ENCODE peak calls at places on chromosomes 11 and 22, in eight cellular contexts. One of them, this sample, is unnamed.

GRCh38 chr22:46661221-46661851 is 41.1 kb downstream of the GRAMD4 start:
- DNase-seq in body of pancreas: no peak
- DNase-seq in CD4-positive, alpha-beta T cell: no peak
- DNase-seq in fibroblast of lung: peak
- DNase-seq in dorsolateral prefrontal cortex: no peak
- DNase-seq in CD8-positive, alpha-beta memory T cell: peak
- DNase-seq in CD8-positive, alpha-beta T cell: peak
- DNase-seq in colonic mucosa: peak
- DNase-seq in this sample: peak

GRCh38 chr11:35323076-35323868 is 96.1 kb downstream of the SLC1A2 start:
- DNase-seq in body of pancreas: no peak
- DNase-seq in CD4-positive, alpha-beta T cell: no peak
- DNase-seq in fibroblast of lung: peak
- DNase-seq in dorsolateral prefrontal cortex: no peak
- DNase-seq in CD8-positive, alpha-beta memory T cell: no peak
- DNase-seq in CD8-positive, alpha-beta T cell: no peak
- DNase-seq in colonic mucosa: no peak
- DNase-seq in this sample: no peak

GRCh38 chr11:64457416-64458010 is 98.6 kb downstream of the RPS6KA4 start:
- DNase-seq in body of pancreas: no peak
- DNase-seq in CD4-positive, alpha-beta T cell: no peak
- DNase-seq in fibroblast of lung: no peak
- DNase-seq in dorsolateral prefrontal cortex: no peak
- DNase-seq in CD8-positive, alpha-beta memory T cell: no peak
- DNase-seq in CD8-positive, alpha-beta T cell: no peak
- DNase-seq in colonic mucosa: no peak
- DNase-seq in this sample: no peak

GRCh38 chr22:23743303-23743705 is 7.6 kb downstream of the ZNF70 start:
- DNase-seq in body of pancreas: no peak
- DNase-seq in CD4-positive, alpha-beta T cell: no peak
- DNase-seq in fibroblast of lung: no peak
- DNase-seq in dorsolateral prefrontal cortex: no peak
- DNase-seq in CD8-positive, alpha-beta memory T cell: no peak
- DNase-seq in CD8-positive, alpha-beta T cell: no peak
- DNase-seq in colonic mucosa: no peak
- DNase-seq in this sample: no peak

GRCh38 chr22:39592104-39593060 is 21.8 kb downstream of the CACNA1I start:
- DNase-seq in body of pancreas: peak
- DNase-seq in CD4-positive, alpha-beta T cell: no peak
- DNase-seq in fibroblast of lung: peak
- DNase-seq in dorsolateral prefrontal cortex: no peak
- DNase-seq in CD8-positive, alpha-beta memory T cell: no peak
- DNase-seq in CD8-positive, alpha-beta T cell: no peak
- DNase-seq in colonic mucosa: no peak
- DNase-seq in this sample: no peak

GRCh38 chr11:9130297-9130696 is 38.9 kb upstream of the SCUBE2 start:
- DNase-seq in body of pancreas: no peak
- DNase-seq in CD4-positive, alpha-beta T cell: no peak
- DNase-seq in fibroblast of lung: no peak
- DNase-seq in dorsolateral prefrontal cortex: no peak
- DNase-seq in CD8-positive, alpha-beta memory T cell: no peak
- DNase-seq in CD8-positive, alpha-beta T cell: no peak
- DNase-seq in colonic mucosa: no peak
- DNase-seq in this sample: no peak

GRCh38 chr11:47414685-47415070 is 6.3 kb downstream of the SLC39A13 start:
- DNase-seq in body of pancreas: no peak
- DNase-seq in CD4-positive, alpha-beta T cell: no peak
- DNase-seq in fibroblast of lung: no peak
- DNase-seq in dorsolateral prefrontal cortex: no peak
- DNase-seq in CD8-positive, alpha-beta memory T cell: no peak
- DNase-seq in CD8-positive, alpha-beta T cell: no peak
- DNase-seq in colonic mucosa: no peak
- DNase-seq in this sample: no peak

GRCh38 chr11:114348200-114349191 is 51.8 kb downstream of the C11orf71 start:
- DNase-seq in body of pancreas: peak
- DNase-seq in CD4-positive, alpha-beta T cell: no peak
- DNase-seq in fibroblast of lung: peak
- DNase-seq in dorsolateral prefrontal cortex: no peak
- DNase-seq in CD8-positive, alpha-beta memory T cell: no peak
- DNase-seq in CD8-positive, alpha-beta T cell: no peak
- DNase-seq in colonic mucosa: peak
- DNase-seq in this sample: no peak

GRCh38 chr11:121930004-121930965 is 185.7 kb downstream of the BLID start:
- DNase-seq in body of pancreas: peak
- DNase-seq in CD4-positive, alpha-beta T cell: no peak
- DNase-seq in fibroblast of lung: peak
- DNase-seq in dorsolateral prefrontal cortex: no peak
- DNase-seq in CD8-positive, alpha-beta memory T cell: no peak
- DNase-seq in CD8-positive, alpha-beta T cell: no peak
- DNase-seq in colonic mucosa: no peak
- DNase-seq in this sample: no peak

GRCh38 chr11:120219935-120220746 is 9.3 kb downstream of the OAF start:
- DNase-seq in body of pancreas: no peak
- DNase-seq in CD4-positive, alpha-beta T cell: no peak
- DNase-seq in fibroblast of lung: no peak
- DNase-seq in dorsolateral prefrontal cortex: no peak
- DNase-seq in CD8-positive, alpha-beta memory T cell: no peak
- DNase-seq in CD8-positive, alpha-beta T cell: no peak
- DNase-seq in colonic mucosa: no peak
- DNase-seq in this sample: no peak

GRCh38 chr11:109229682-109230081 is 192.3 kb upstream of the C11orf87 start:
- DNase-seq in body of pancreas: no peak
- DNase-seq in CD4-positive, alpha-beta T cell: no peak
- DNase-seq in fibroblast of lung: peak
- DNase-seq in dorsolateral prefrontal cortex: no peak
- DNase-seq in CD8-positive, alpha-beta memory T cell: no peak
- DNase-seq in CD8-positive, alpha-beta T cell: no peak
- DNase-seq in colonic mucosa: no peak
- DNase-seq in this sample: no peak

GRCh38 chr11:92357344-92357743 is 132.7 kb downstream of the FAT3 start:
- DNase-seq in body of pancreas: no peak
- DNase-seq in CD4-positive, alpha-beta T cell: no peak
- DNase-seq in fibroblast of lung: peak
- DNase-seq in dorsolateral prefrontal cortex: no peak
- DNase-seq in CD8-positive, alpha-beta memory T cell: no peak
- DNase-seq in CD8-positive, alpha-beta T cell: no peak
- DNase-seq in colonic mucosa: no peak
- DNase-seq in this sample: no peak

DNA sequence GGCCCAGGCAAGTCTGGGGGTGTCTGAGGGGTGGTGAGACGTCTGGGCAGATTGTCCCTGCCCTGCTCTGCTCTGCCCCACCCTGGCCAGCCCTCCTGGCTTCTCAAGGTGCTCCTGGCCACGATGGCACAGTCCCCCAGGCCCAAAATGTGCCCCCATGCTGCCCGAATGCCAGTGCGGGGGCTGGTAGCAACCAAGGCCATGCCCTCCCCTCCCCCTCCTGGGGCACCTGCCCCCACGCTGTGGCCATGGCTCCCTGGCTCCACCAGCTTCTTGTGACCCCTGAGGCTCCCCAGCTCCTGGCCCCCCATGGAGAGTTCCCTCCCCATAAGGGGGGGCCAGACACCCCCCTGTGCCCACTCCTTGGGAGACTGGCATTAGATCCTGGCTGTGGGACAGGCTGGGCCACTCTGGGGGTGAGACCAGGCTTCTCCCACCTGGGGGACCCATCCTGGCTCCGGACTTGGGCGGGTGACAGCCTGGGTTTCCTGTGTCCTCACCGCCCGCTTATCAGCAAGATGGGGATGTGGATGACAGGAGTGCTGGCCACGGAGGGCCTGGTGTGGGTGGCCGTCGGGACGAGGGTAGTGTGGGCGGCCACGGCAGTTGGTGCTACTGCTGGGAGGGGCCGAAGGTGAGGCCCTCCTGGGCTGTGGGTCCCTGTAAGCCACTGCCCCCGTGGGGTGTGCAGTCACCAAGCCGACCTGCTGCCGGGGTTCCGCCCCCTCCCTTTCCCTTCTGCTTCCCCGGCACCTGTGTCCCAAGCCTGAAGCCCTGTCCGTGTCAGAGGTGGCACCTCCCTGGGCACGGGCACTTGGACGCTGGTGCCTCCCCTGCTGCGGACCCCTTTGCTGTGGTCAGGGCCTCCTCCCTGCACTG is 15.9 kb upstream of the MUC6 start:
- DNase-seq in body of pancreas: no peak
- DNase-seq in CD4-positive, alpha-beta T cell: no peak
- DNase-seq in fibroblast of lung: no peak
- DNase-seq in dorsolateral prefrontal cortex: no peak
- DNase-seq in CD8-positive, alpha-beta memory T cell: peak
- DNase-seq in CD8-positive, alpha-beta T cell: peak
- DNase-seq in colonic mucosa: no peak
- DNase-seq in this sample: no peak
- H3K27ac ChIP-seq in body of pancreas: no peak
- H3K27ac ChIP-seq in CD4-positive, alpha-beta T cell: no peak
- H3K27ac ChIP-seq in fibroblast of lung: no peak
- H3K27ac ChIP-seq in dorsolateral prefrontal cortex: no peak
- H3K27ac ChIP-seq in CD8-positive, alpha-beta memory T cell: no peak
- H3K27ac ChIP-seq in CD8-positive, alpha-beta T cell: no peak
- H3K27ac ChIP-seq in colonic mucosa: peak
- H3K27ac ChIP-seq in this sample: no peak

DNA sequence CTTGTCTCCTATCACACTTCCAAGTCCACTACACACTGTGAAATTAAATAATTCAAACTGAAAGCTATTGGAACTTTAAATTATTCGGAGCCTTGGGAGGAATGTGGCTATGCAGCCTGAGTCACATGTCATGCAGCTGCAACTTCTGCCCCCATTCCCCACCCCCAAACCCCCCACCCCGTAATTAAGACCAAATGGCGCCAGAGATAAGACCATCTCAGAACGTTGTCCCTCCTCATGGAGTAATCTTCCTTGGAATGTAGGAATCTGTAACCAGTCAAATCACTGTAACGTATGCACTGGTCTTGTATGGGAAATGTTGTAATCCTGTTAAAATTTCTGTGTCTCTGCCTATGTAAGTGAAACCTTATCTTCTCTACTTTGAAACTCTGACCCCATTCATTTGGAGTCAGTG is 37.0 kb downstream of the GAB2 start:
- DNase-seq in body of pancreas: no peak
- DNase-seq in CD4-positive, alpha-beta T cell: no peak
- DNase-seq in fibroblast of lung: peak
- DNase-seq in dorsolateral prefrontal cortex: no peak
- DNase-seq in CD8-positive, alpha-beta memory T cell: no peak
- DNase-seq in CD8-positive, alpha-beta T cell: no peak
- DNase-seq in colonic mucosa: no peak
- DNase-seq in this sample: no peak
- H3K27ac ChIP-seq in body of pancreas: no peak
- H3K27ac ChIP-seq in CD4-positive, alpha-beta T cell: no peak
- H3K27ac ChIP-seq in fibroblast of lung: no peak
- H3K27ac ChIP-seq in dorsolateral prefrontal cortex: no peak
- H3K27ac ChIP-seq in CD8-positive, alpha-beta memory T cell: no peak
- H3K27ac ChIP-seq in CD8-positive, alpha-beta T cell: no peak
- H3K27ac ChIP-seq in colonic mucosa: no peak
- H3K27ac ChIP-seq in this sample: no peak

DNA sequence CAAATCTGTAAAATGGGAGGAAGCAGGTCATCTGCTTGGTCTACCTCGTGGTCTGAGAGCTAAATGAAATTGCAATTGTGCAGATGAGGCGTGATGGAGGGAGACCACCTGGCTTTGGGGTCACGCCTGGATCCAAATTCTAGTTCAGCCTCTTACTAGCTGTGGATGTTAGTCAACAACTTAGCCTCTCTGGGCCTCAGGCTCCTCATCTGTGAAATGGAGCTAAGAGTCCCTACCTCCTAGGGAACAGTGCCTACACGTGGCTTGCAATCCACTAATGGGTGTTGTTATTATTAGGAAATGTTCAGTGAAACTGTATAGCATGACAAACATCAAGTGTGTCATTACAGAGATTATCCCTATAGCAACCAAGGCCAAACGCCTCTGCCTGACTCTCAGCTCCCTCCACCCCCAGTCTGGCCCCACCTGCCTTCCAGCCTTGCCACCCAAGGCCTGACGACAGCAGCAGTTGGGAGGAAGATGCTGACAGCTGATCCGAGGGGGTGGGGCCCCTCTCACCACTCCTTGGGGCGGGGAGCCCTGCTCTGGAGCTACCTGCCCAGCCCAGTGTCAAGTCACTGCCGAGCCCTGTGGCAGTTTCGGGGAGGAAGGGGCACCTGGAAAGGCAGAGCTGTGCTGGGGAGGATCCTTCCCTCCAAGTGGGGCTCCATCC is 1.7 kb upstream of the RHOD start:
- DNase-seq in body of pancreas: peak
- DNase-seq in CD4-positive, alpha-beta T cell: no peak
- DNase-seq in fibroblast of lung: peak
- DNase-seq in dorsolateral prefrontal cortex: no peak
- DNase-seq in CD8-positive, alpha-beta memory T cell: no peak
- DNase-seq in CD8-positive, alpha-beta T cell: no peak
- DNase-seq in colonic mucosa: peak
- DNase-seq in this sample: no peak
- H3K27ac ChIP-seq in body of pancreas: peak
- H3K27ac ChIP-seq in CD4-positive, alpha-beta T cell: no peak
- H3K27ac ChIP-seq in fibroblast of lung: no peak
- H3K27ac ChIP-seq in dorsolateral prefrontal cortex: no peak
- H3K27ac ChIP-seq in CD8-positive, alpha-beta memory T cell: no peak
- H3K27ac ChIP-seq in CD8-positive, alpha-beta T cell: no peak
- H3K27ac ChIP-seq in colonic mucosa: peak
- H3K27ac ChIP-seq in this sample: peak

GRCh38 chr11:61832758-61833157 is 4.7 kb downstream of the FADS2 start:
- DNase-seq in body of pancreas: no peak
- DNase-seq in CD4-positive, alpha-beta T cell: no peak
- DNase-seq in fibroblast of lung: no peak
- DNase-seq in dorsolateral prefrontal cortex: no peak
- DNase-seq in CD8-positive, alpha-beta memory T cell: no peak
- DNase-seq in CD8-positive, alpha-beta T cell: no peak
- DNase-seq in colonic mucosa: no peak
- DNase-seq in this sample: no peak

GRCh38 chr11:61833926-61834277 is 5.8 kb downstream of the FADS2 start:
- DNase-seq in body of pancreas: no peak
- DNase-seq in CD4-positive, alpha-beta T cell: no peak
- DNase-seq in fibroblast of lung: no peak
- DNase-seq in dorsolateral prefrontal cortex: no peak
- DNase-seq in CD8-positive, alpha-beta memory T cell: no peak
- DNase-seq in CD8-positive, alpha-beta T cell: no peak
- DNase-seq in colonic mucosa: no peak
- DNase-seq in this sample: no peak

GRCh38 chr11:61834278-61835004 is 6.3 kb downstream of the FADS2 start:
- DNase-seq in body of pancreas: no peak
- DNase-seq in CD4-positive, alpha-beta T cell: peak
- DNase-seq in fibroblast of lung: peak
- DNase-seq in dorsolateral prefrontal cortex: no peak
- DNase-seq in CD8-positive, alpha-beta memory T cell: peak
- DNase-seq in CD8-positive, alpha-beta T cell: peak
- DNase-seq in colonic mucosa: peak
- DNase-seq in this sample: peak

GRCh38 chr11:61832207-61832606 is 4.1 kb downstream of the FADS2 start:
- DNase-seq in body of pancreas: no peak
- DNase-seq in CD4-positive, alpha-beta T cell: no peak
- DNase-seq in fibroblast of lung: no peak
- DNase-seq in dorsolateral prefrontal cortex: no peak
- DNase-seq in CD8-positive, alpha-beta memory T cell: no peak
- DNase-seq in CD8-positive, alpha-beta T cell: no peak
- DNase-seq in colonic mucosa: no peak
- DNase-seq in this sample: no peak

DNA sequence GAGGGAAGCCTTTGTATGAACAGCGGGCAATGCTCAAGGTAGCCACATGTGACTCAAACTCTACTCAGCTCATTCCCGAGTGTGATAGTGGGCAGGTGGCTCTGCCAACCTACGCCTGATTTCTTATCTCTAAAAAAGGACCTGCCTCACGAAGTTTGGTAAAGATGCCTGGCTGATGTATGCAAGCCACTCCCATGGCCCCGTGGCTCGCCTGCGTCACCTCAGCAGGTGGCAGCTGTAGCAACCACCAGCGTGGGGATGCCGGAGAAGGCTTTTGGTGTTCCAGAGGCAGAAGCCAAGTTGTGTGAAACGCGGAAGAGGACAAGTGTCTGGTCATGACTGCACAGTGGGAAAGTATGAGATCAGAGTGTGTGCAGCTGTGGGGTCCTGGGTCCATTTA is 5.4 kb downstream of the FADS2 start:
- DNase-seq in body of pancreas: no peak
- DNase-seq in CD4-positive, alpha-beta T cell: no peak
- DNase-seq in fibroblast of lung: no peak
- DNase-seq in dorsolateral prefrontal cortex: no peak
- DNase-seq in CD8-positive, alpha-beta memory T cell: no peak
- DNase-seq in CD8-positive, alpha-beta T cell: no peak
- DNase-seq in colonic mucosa: no peak
- DNase-seq in this sample: no peak
- H3K27ac ChIP-seq in body of pancreas: no peak
- H3K27ac ChIP-seq in CD4-positive, alpha-beta T cell: no peak
- H3K27ac ChIP-seq in fibroblast of lung: no peak
- H3K27ac ChIP-seq in dorsolateral prefrontal cortex: peak
- H3K27ac ChIP-seq in CD8-positive, alpha-beta memory T cell: peak
- H3K27ac ChIP-seq in CD8-positive, alpha-beta T cell: no peak
- H3K27ac ChIP-seq in colonic mucosa: no peak
- H3K27ac ChIP-seq in this sample: no peak

This sample was measured in caudate nucleus.